ENCODE peak calls at places on chromosomes 2 and 18, in six cellular contexts. K is stimulated activated CD8-positive, alpha-beta memory T cell treated with anti-CD3 and anti-CD28 coated beads, Interleukin-7, amount 100 ng/mL, for 1 hour; U is effector memory CD4-positive, alpha-beta T cell; H is stimulated activated CD4-positive, alpha-beta T cell treated with anti-CD3 and anti-CD28 coated beads, Interleukin-2, amount 100 ng/mL, for 48 hours; X is naive B cell; M is HT1080. Q is an unnamed sample.

GRCh38 chr18:55821219-55821618 is 233.2 kb upstream of the TCF4 start:
- DNase-seq in M (peak), X (no peak), U (no peak), K (no peak), H (no peak), Q (peak)

GRCh38 chr18:64037812-64038414 is 68.0 kb downstream of the SERPINB8 start:
- DNase-seq in H (no peak), U (no peak), K (no peak), X (peak), M (peak), Q (peak)

GRCh38 chr2:17614174-17614573 is 73.7 kb downstream of the VSNL1 start:
- DNase-seq in K (no peak), U (no peak), M (no peak), X (no peak), H (no peak), Q (no peak)

GRCh38 chr2:150144546-150145305 is 342.7 kb downstream of the RND3 start:
- DNase-seq in M (peak), K (no peak), H (no peak), U (no peak), X (no peak), Q (peak)

GRCh38 chr2:162029287-162029901 is 44.6 kb downstream of the DPP4 start:
- DNase-seq in X (no peak), H (no peak), K (no peak), M (peak), U (no peak), Q (peak)

GRCh38 chr2:105800036-105800755 is 55.5 kb downstream of the NCK2 start:
- DNase-seq in H (no peak), M (no peak), K (no peak), X (peak), U (no peak), Q (no peak)

GRCh38 chr2:23425338-23425871 is 40.4 kb downstream of the KLHL29 start:
- DNase-seq in M (no peak), X (no peak), H (no peak), K (no peak), U (no peak), Q (no peak)

GRCh38 chr2:176270100-176270750 is 983 bp downstream of the MTX2 start:
- DNase-seq in X (no peak), U (no peak), M (no peak), H (no peak), K (no peak), Q (no peak)

GRCh38 chr18:457533-457932 is 43.0 kb downstream of the COLEC12 start:
- DNase-seq in U (no peak), M (no peak), K (no peak), H (no peak), X (no peak), Q (no peak)

GRCh38 chr2:32836961-32837360 is 109.8 kb upstream of the LTBP1 start:
- DNase-seq in K (no peak), H (no peak), U (no peak), M (no peak), X (no peak), Q (no peak)

GRCh38 chr18:67731853-67732252 is 215.3 kb upstream of the DSEL start:
- DNase-seq in H (no peak), M (peak), U (no peak), K (no peak), X (no peak), Q (no peak)

GRCh38 chr2:2826209-2826551 is 495.1 kb upstream of the MYT1L start:
- DNase-seq in M (no peak), K (no peak), X (no peak), H (no peak), U (no peak), Q (no peak)

GRCh38 chr2:169964740-169965139 is 137.5 kb downstream of the UBR3 start:
- DNase-seq in U (no peak), H (no peak), K (no peak), X (no peak), M (no peak), Q (peak)